ENCODE peak calls at places on chromosomes 6 and 20, in five cellular contexts. E is colonic mucosa, F is astrocyte, S is mucosa of gallbladder, T is KBM-7. C is an unnamed sample.

GRCh38 chr20:528923-529594 is 14.5 kb downstream of the CSNK2A1 start:
- DNase-seq in T (no peak), S (no peak), F (peak; percentile 80), E (no peak), C (no peak)

GRCh38 chr6:154197176-154197850 is 158.3 kb downstream of the OPRM1 start:
- DNase-seq in F (peak; percentile 60), E (no peak), S (no peak), T (no peak), C (no peak)

GRCh38 chr20:61236677-61237076 is 15.4 kb upstream of the CDH4 start:
- DNase-seq in T (no peak), S (no peak), F (no peak), E (no peak), C (no peak)

GRCh38 chr6:83536034-83536646 is 23.8 kb downstream of the PRSS35 start:
- DNase-seq in S (peak; percentile 37), E (peak; percentile 64), F (peak; percentile 10), T (peak; percentile 76), C (no peak)

GRCh38 chr6:119484598-119484997 is 135.0 kb upstream of the MAN1A1 start:
- DNase-seq in E (no peak), F (peak; percentile 90), T (no peak), S (peak; percentile 48), C (no peak)

GRCh38 chr20:32168184-32168910 is 39.2 kb downstream of the PLAGL2 start:
- DNase-seq in S (no peak), E (no peak), T (peak; percentile 18), F (peak; percentile 43), C (peak; percentile 8)

GRCh38 chr20:63326314-63327228 is 33.6 kb downstream of the COL20A1 start:
- DNase-seq in T (no peak), E (no peak), F (no peak), S (no peak), C (no peak)

GRCh38 chr6:106540907-106541306 is 88.4 kb downstream of the RTN4IP1 start:
- DNase-seq in F (no peak), S (no peak), T (no peak), E (no peak), C (no peak)

GRCh38 chr6:139112146-139112545 is 22.7 kb upstream of the HECA start:
- DNase-seq in E (no peak), F (no peak), T (no peak), S (no peak), C (no peak)

GRCh38 chr6:33896391-33897192 is 92.8 kb upstream of the MLN start:
- DNase-seq in E (no peak), S (no peak), F (no peak), T (no peak), C (no peak)

GRCh38 chr20:35431621-35432429 is 6.2 kb downstream of the GDF5 start:
- DNase-seq in S (no peak), F (no peak), T (no peak), E (no peak), C (no peak)

GRCh38 chr20:62393830-62394229 is 6.9 kb downstream of the RPS21 start:
- DNase-seq in F (no peak), T (no peak), E (no peak), S (no peak), C (no peak)

GRCh38 chr6:139926711-139927110 is 552.3 kb upstream of the CITED2 start:
- DNase-seq in S (no peak), F (peak; percentile 79), T (no peak), E (no peak), C (no peak)

GRCh38 chr6:111925296-111925695 is 52.0 kb upstream of the FYN start:
- DNase-seq in S (no peak), E (no peak), F (peak; percentile 76), T (no peak), C (no peak)

GRCh38 chr6:145814035-145814500 is 527 bp downstream of the FBXO30 start:
- DNase-seq in E (peak; percentile 39), F (peak; percentile 34), S (no peak), T (peak; percentile 85), C (no peak)

GRCh38 chr6:82006027-82006738 is 241.4 kb downstream of the IBTK start:
- DNase-seq in F (no peak), T (peak; percentile 65), S (no peak), E (peak; percentile 23), C (peak; percentile 33)

GRCh38 chr6:154815938-154816820 is 83.0 kb downstream of the SCAF8 start:
- DNase-seq in T (no peak), F (peak; percentile 51), S (no peak), E (no peak), C (no peak)

GRCh38 chr20:62573856-62574611 is 68.3 kb upstream of the SLCO4A1 start:
- DNase-seq in T (no peak), F (no peak), E (no peak), S (no peak), C (no peak)

GRCh38 chr20:35009665-35010328 is 54.1 kb downstream of the MYH7B start:
- DNase-seq in F (no peak), T (no peak), S (no peak), E (no peak), C (peak; percentile 33)

GRCh38 chr6:20360471-20361119 is 41.1 kb upstream of the E2F3 start:
- DNase-seq in E (no peak), S (no peak), F (no peak), T (no peak), C (no peak)

GRCh38 chr20:59955131-59955796 is 3.0 kb upstream of the CDH26 start:
- DNase-seq in T (peak; percentile 58), S (no peak), E (no peak), F (no peak), C (no peak)

GRCh38 chr6:3628143-3628840 is 123.2 kb downstream of the PXDC1 start:
- DNase-seq in E (no peak), S (no peak), T (no peak), F (peak; percentile 53), C (no peak)

GRCh38 chr6:90289902-90290301 is 6.7 kb downstream of the BACH2 start:
- DNase-seq in S (no peak), E (no peak), F (no peak), T (no peak), C (no peak)

GRCh38 chr20:61821698-61822097 is 244.0 kb downstream of the TAF4 start:
- DNase-seq in F (no peak), E (no peak), T (no peak), S (no peak), C (peak; percentile 68)

GRCh38 chr20:62697468-62697912 is 11.1 kb upstream of the NTSR1 start:
- DNase-seq in T (no peak), F (no peak), E (no peak), S (no peak), C (no peak)

GRCh38 chr20:60395993-60396392 is 437.8 kb downstream of the CDH26 start:
- DNase-seq in S (no peak), T (no peak), F (no peak), E (no peak), C (no peak)

GRCh38 chr20:54028276-54029011 is 42.0 kb downstream of the BCAS1 start:
- DNase-seq in E (no peak), F (no peak), T (no peak), S (no peak), C (no peak)

GRCh38 chr20:35561268-35561667 is 19.4 kb downstream of the ERGIC3 start:
- DNase-seq in F (peak; percentile 38), T (peak; percentile 37), E (no peak), S (no peak), C (peak; percentile 39)

GRCh38 chr6:42369568-42369967 is 82.2 kb downstream of the TRERF1 start:
- DNase-seq in E (peak; percentile 56), S (no peak), T (peak; percentile 20), F (no peak), C (no peak)

C was measured in chondrocyte.